ENCODE peak calls at places on chromosomes 2 and 18, in six cellular contexts. M is H9, G is neuronal stem cell, L is IMR-90, W is H1, Z is trophoblast cell. U is an unnamed sample.
A peak's percentile ranks its signal among the peaks of the same experiment; 100 is the strongest.

GRCh38 chr2:241228860-241229516 is 40.5 kb downstream of the ANO7 start:
- DNase-seq in L (no peak), G (no peak), M (no peak), W (no peak), Z (no peak), U (no peak)

GRCh38 chr2:222249444-222249843 is 49.4 kb downstream of the PAX3 start:
- DNase-seq in L (no peak), Z (no peak), M (no peak), W (no peak), G (no peak), U (no peak)

GRCh38 chr18:37964885-37965571 is 399.4 kb upstream of the CELF4 start:
- DNase-seq in W (no peak), L (no peak), M (no peak), Z (no peak), G (no peak), U (no peak)

GRCh38 chr2:235627682-235628081 is 133.8 kb downstream of the AGAP1 start:
- DNase-seq in Z (no peak), M (no peak), G (no peak), W (no peak), L (no peak), U (no peak)

GRCh38 chr2:231715988-231716616 is 7.8 kb downstream of the PTMA start:
- DNase-seq in L (peak; percentile 62), W (no peak), G (no peak), Z (peak; percentile 96), M (no peak), U (peak; percentile 67)

GRCh38 chr2:57711991-57712390 is 334.6 kb upstream of the VRK2 start:
- DNase-seq in W (no peak), L (no peak), Z (no peak), M (no peak), G (no peak), U (no peak)

GRCh38 chr18:32893915-32894314 is 121.1 kb upstream of the KLHL14 start:
- DNase-seq in Z (no peak), L (no peak), W (no peak), M (no peak), G (no peak), U (no peak)

GRCh38 chr18:47254341-47254939 is 3.0 kb upstream of the SKOR2 start:
- DNase-seq in M (peak; percentile 89), G (peak; percentile 89), W (peak; percentile 96), L (peak; percentile 22), Z (peak; percentile 24), U (peak; percentile 45)

GRCh38 chr2:212915121-212915782 is 236.2 kb downstream of the IKZF2 start:
- DNase-seq in L (peak; percentile 34), G (no peak), M (no peak), Z (no peak), W (no peak), U (no peak)

GRCh38 chr2:63023444-63023843 is 27.2 kb upstream of the OTX1 start:
- DNase-seq in L (peak; percentile 40), G (no peak), Z (no peak), M (peak; percentile 62), W (no peak), U (peak; percentile 59)

GRCh38 chr2:174682578-174683391 is 81.5 kb downstream of the CHRNA1 start:
- DNase-seq in Z (peak; percentile 64), L (peak; percentile 59), M (peak; percentile 68), W (peak; percentile 81), G (peak; percentile 57), U (peak; percentile 70)

GRCh38 chr2:234500394-234501006 is 3.6 kb upstream of the ARL4C start:
- DNase-seq in G (no peak), Z (no peak), W (peak; percentile 57), L (peak; percentile 65), M (peak; percentile 59), U (peak; percentile 67)

GRCh38 chr18:62876828-62877227 is 161.5 kb downstream of the PHLPP1 start:
- DNase-seq in L (no peak), W (no peak), M (no peak), G (peak; percentile 17), Z (no peak), U (no peak)

GRCh38 chr2:109446531-109447131 is 167.1 kb downstream of the SEPTIN10 start:
- DNase-seq in Z (no peak), L (no peak), W (no peak), M (no peak), G (no peak), U (peak; percentile 53)

GRCh38 chr18:23827681-23828080 is 138.4 kb downstream of the LAMA3 start:
- DNase-seq in Z (peak; percentile 91), M (no peak), L (no peak), G (no peak), W (no peak), U (no peak)
- H4K91ac ChIP-seq in Z (no peak overlapping the region), M (no peak overlapping the region), L (no peak overlapping the region), G (no peak overlapping the region), W (no peak overlapping the region), U (no peak overlapping the region)

GRCh38 chr2:215696998-215697397 is 261.1 kb upstream of the FN1 start:
- DNase-seq in M (no peak), L (no peak), Z (no peak), W (no peak), G (no peak), U (no peak)

GRCh38 chr2:215698566-215698965 is 262.7 kb upstream of the FN1 start:
- DNase-seq in L (peak; percentile 96), Z (peak; percentile 25), W (no peak), M (no peak), G (no peak), U (peak; percentile 95)

GRCh38 chr2:215697496-215697895 is 261.6 kb upstream of the FN1 start:
- DNase-seq in W (no peak), M (no peak), Z (no peak), L (no peak), G (no peak), U (no peak)

GRCh38 chr2:215699698-215700407 is 264.0 kb upstream of the FN1 start:
- DNase-seq in W (no peak), Z (no peak), L (no peak), M (no peak), G (no peak), U (no peak)

DNA sequence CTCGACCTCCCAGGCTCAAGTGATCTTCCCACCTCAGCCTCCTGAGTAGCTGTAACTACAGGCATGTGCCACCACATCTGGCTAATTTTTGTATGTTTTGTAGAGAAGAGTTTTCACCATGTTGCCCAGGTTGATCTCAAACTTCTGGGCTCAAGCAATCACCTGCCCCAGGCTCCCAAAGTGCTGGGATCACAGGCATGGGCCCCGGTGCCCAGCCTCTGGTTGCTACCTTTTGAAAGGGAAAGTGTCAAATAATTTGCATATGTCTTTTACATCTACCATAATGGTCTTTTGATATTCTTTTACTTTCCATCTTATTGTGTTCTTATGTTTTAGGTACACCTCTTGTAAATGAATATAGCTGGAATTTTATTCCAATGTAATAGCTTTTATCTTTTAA is 263.1 kb upstream of the FN1 start:
- DNase-seq in L (no peak), G (no peak), M (no peak), Z (no peak), W (no peak), U (no peak)
- H4K91ac ChIP-seq in L (peak overlapping the region; percentile 77), G (no peak overlapping the region), M (no peak overlapping the region), Z (peak overlapping the region; percentile 92), W (no peak overlapping the region), U (no peak overlapping the region)

GRCh38 chr2:179646862-179647261 is 214.6 kb downstream of the ZNF385B start:
- DNase-seq in G (no peak), M (no peak), L (no peak), Z (peak; percentile 55), W (no peak), U (no peak)
- H4K91ac ChIP-seq in G (no peak overlapping the region), M (no peak overlapping the region), L (no peak overlapping the region), Z (no peak overlapping the region), W (no peak overlapping the region), U (no peak overlapping the region)

DNA sequence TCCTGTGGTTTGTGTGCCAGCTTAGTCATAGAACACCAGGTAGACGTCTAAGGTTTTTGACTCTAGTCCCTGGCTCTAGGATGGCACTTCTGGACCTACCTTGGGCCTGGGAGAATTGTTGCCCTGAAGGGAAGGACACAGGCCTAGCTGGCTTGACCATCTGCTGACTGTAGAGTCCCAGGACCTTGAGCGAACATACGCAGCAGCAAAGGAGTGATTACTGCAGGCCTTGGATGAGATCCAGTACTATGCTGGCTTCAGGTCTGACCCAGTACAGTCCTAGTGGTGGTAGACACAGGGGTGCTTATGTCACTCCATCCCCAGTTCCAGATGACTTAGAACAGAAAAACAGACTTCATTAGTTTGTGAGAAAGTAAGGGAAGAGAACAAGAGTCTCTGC is 37.7 kb downstream of the ST8SIA3 start:
- DNase-seq in M (no peak), G (no peak), W (no peak), L (no peak), Z (no peak), U (no peak)
- H4K91ac ChIP-seq in M (no peak overlapping the region), G (no peak overlapping the region), W (no peak overlapping the region), L (no peak overlapping the region), Z (no peak overlapping the region), U (no peak overlapping the region)

GRCh38 chr18:55737266-55737665 is 149.3 kb upstream of the TCF4 start:
- DNase-seq in Z (peak; percentile 38), M (no peak), W (no peak), L (no peak), G (no peak), U (no peak)
- H4K91ac ChIP-seq in Z (peak overlapping the region; percentile 95), M (no peak overlapping the region), W (no peak overlapping the region), L (no peak overlapping the region), G (no peak overlapping the region), U (no peak overlapping the region)

DNA sequence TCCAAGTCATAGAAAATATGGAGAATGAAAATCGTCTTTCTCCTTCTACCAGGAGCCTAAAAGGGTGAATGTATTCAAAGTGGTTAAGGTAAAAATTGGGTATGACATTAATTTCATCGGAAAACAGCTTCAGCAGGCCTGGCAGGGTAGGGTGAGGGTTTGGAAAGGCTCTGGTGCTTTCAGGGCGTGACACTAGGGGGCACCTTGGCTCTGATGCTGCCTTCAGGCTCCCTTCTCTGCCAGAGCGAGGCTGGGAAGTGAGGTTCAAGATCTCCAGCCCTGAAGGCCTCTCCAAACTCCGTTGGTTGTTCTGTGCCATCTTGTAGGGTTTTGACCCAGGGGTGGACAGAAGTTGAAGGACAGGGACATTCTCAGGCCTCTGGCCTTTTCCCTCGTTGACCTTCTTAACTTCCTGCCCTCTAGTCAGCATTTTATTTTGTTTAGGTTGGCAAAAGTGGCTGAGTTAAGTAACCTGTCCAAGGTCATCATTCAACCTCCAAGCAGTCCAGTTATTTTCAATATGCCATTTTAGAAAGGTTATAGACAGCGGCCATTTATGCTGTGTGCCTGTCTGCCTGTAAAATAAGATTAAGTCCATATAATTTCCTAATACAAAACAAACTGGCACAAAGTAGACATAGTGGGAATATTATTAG is 40.3 kb downstream of the EML6 start:
- DNase-seq in L (no peak), G (no peak), M (peak; percentile 64), Z (peak; percentile 10), W (peak; percentile 60), U (no peak)
- H4K91ac ChIP-seq in L (no peak overlapping the region), G (no peak overlapping the region), M (no peak overlapping the region), Z (no peak overlapping the region), W (no peak overlapping the region), U (no peak overlapping the region)

GRCh38 chr2:128486640-128487375 is 168.1 kb upstream of the HS6ST1 start:
- DNase-seq in L (no peak), W (peak; percentile 40), G (no peak), Z (no peak), M (no peak), U (no peak)
- H4K91ac ChIP-seq in L (no peak overlapping the region), W (no peak overlapping the region), G (no peak overlapping the region), Z (no peak overlapping the region), M (no peak overlapping the region), U (no peak overlapping the region)

U was measured in mesenchymal stem cell.